ENCODE peak calls at places on chromosome 17, in nine cellular contexts. I, X, J, C, N, M, S, V and U are unnamed samples.
A peak's percentile ranks its signal among the peaks of the same experiment; 100 is the strongest.

GRCh38 chr17:17041018-17041521 is 1.2 kb upstream of the MPRIP start:
- DNase-seq in I (no peak), X (no peak), J (no peak), C (no peak), N (no peak), M (peak; percentile 96), S (no peak), V (no peak), U (no peak)

GRCh38 chr17:30716461-30717289 is 107.8 kb downstream of the CRLF3 start:
- DNase-seq in I (no peak), X (no peak), J (no peak), C (no peak), N (no peak), M (no peak), S (no peak), V (no peak), U (no peak)

GRCh38 chr17:28253663-28254062 is 65.3 kb upstream of the TMEM97 start:
- DNase-seq in I (no peak), X (no peak), J (no peak), C (no peak), N (no peak), M (no peak), S (no peak), V (no peak), U (no peak)

GRCh38 chr17:55962931-55963378 is 190.3 kb upstream of the ANKFN1 start:
- DNase-seq in I (no peak), X (no peak), J (no peak), C (no peak), N (no peak), M (no peak), S (no peak), V (no peak), U (no peak)

GRCh38 chr17:81094744-81095607 is 60.0 kb downstream of the BAIAP2 start:
- DNase-seq in I (peak; percentile 95), X (peak; percentile 73), J (no peak), C (peak; percentile 79), N (peak; percentile 62), M (peak; percentile 43), S (peak; percentile 88), V (peak; percentile 55), U (peak; percentile 90)

GRCh38 chr17:60604686-60605334 is 4.8 kb downstream of the PPM1D start:
- DNase-seq in I (no peak), X (no peak), J (no peak), C (no peak), N (no peak), M (peak; percentile 10), S (no peak), V (no peak), U (no peak)

GRCh38 chr17:71455219-71455618 is 665.6 kb upstream of the SOX9 start:
- DNase-seq in I (no peak), X (no peak), J (no peak), C (no peak), N (no peak), M (no peak), S (no peak), V (no peak), U (no peak)

GRCh38 chr17:19753049-19753444 is 4.9 kb upstream of the ALDH3A1 start:
- DNase-seq in I (no peak), X (no peak), J (peak; percentile 92), C (no peak), N (peak; percentile 75), M (no peak), S (no peak), V (no peak), U (no peak)

GRCh38 chr17:63452979-63453551 is 7.0 kb upstream of the CYB561 start:
- DNase-seq in I (no peak), X (no peak), J (no peak), C (no peak), N (no peak), M (no peak), S (no peak), V (no peak), U (no peak)